ENCODE peak calls at places on chromosome 7, in six cellular contexts. B is lower lobe of right lung, X is GM23338, O is ascending aorta, P is SJSA1, V is esophagus muscularis mucosa. Q is an unnamed sample.

GRCh38 chr7:16739863-16740622 is 13.5 kb upstream of the TSPAN13 start:
- DNase-seq in V (no peak), X (no peak), O (no peak), B (no peak), P (peak; percentile 81), Q (peak; percentile 66)

GRCh38 chr7:94431620-94432295 is 37.1 kb downstream of the COL1A2 start:
- DNase-seq in X (no peak), V (no peak), P (peak; percentile 31), O (no peak), B (no peak), Q (no peak)

GRCh38 chr7:142774826-142775225 is 4.1 kb downstream of the PRSS2 start:
- DNase-seq in P (peak; percentile 83), B (no peak), X (no peak), O (no peak), V (no peak), Q (no peak)

GRCh38 chr7:150374026-150374425 is 5.1 kb upstream of the ZNF775 start:
- DNase-seq in V (no peak), O (peak; percentile 37), B (no peak), X (no peak), P (no peak), Q (no peak)

GRCh38 chr7:129387537-129387936 is 46.7 kb upstream of the STRIP2 start:
- DNase-seq in B (no peak), P (no peak), V (no peak), X (no peak), O (no peak), Q (no peak)

GRCh38 chr7:45446195-45446944 is 127.8 kb upstream of the ADCY1 start:
- DNase-seq in P (no peak), B (no peak), X (no peak), O (no peak), V (no peak), Q (no peak)

GRCh38 chr7:128875523-128875948 is 12.9 kb downstream of the ATP6V1F start:
- DNase-seq in P (no peak), B (peak; percentile 36), X (no peak), O (no peak), V (no peak), Q (no peak)

GRCh38 chr7:145696071-145696470 is 420.5 kb upstream of the CNTNAP2 start:
- DNase-seq in O (no peak), X (no peak), P (no peak), V (no peak), B (no peak), Q (no peak)

GRCh38 chr7:119196183-119196582 is 971.7 kb downstream of the ANKRD7 start:
- DNase-seq in B (no peak), X (no peak), P (no peak), V (no peak), O (no peak), Q (no peak)

GRCh38 chr7:158847451-158847866 is 8.9 kb upstream of the DYNC2I1 start:
- DNase-seq in O (no peak), B (no peak), X (no peak), V (no peak), P (peak; percentile 36), Q (no peak)

GRCh38 chr7:44172803-44173424 is 16.3 kb downstream of the GCK start:
- DNase-seq in V (no peak), X (no peak), P (no peak), O (no peak), B (no peak), Q (no peak)

GRCh38 chr7:14936530-14936929 is 34.0 kb upstream of the DGKB start:
- DNase-seq in P (no peak), X (peak; percentile 15), O (no peak), B (no peak), V (no peak), Q (peak; percentile 6)

GRCh38 chr7:157521061-157521731 is 184.4 kb downstream of the DNAJB6 start:
- DNase-seq in P (no peak), X (no peak), O (peak; percentile 33), B (no peak), V (no peak), Q (no peak)

GRCh38 chr7:27129729-27130539 is 623 bp downstream of the HOXA4 start:
- DNase-seq in V (no peak), B (peak; percentile 50), P (no peak), O (peak; percentile 72), X (peak; percentile 41), Q (no peak)

GRCh38 chr7:82450759-82451158 is 7.2 kb upstream of the CACNA2D1 start:
- DNase-seq in O (no peak), B (no peak), P (no peak), X (no peak), V (no peak), Q (no peak)

GRCh38 chr7:141115949-141116348 is 42.1 kb downstream of the TMEM178B start:
- DNase-seq in B (no peak), O (no peak), X (no peak), P (no peak), V (no peak), Q (no peak)

GRCh38 chr7:137930616-137931015 is 71.3 kb downstream of the CREB3L2 start:
- DNase-seq in O (peak; percentile 76), X (no peak), P (no peak), V (no peak), B (no peak), Q (no peak)

GRCh38 chr7:22563621-22564241 is 63.7 kb upstream of the STEAP1B start:
- DNase-seq in X (peak; percentile 30), O (no peak), B (no peak), P (no peak), V (peak; percentile 77), Q (no peak)

GRCh38 chr7:101804087-101804631 is 13.3 kb upstream of the CUX1 start:
- DNase-seq in B (no peak), X (peak; percentile 83), O (no peak), P (no peak), V (no peak), Q (no peak)

GRCh38 chr7:66169616-66170015 is 35.5 kb upstream of the TPST1 start:
- DNase-seq in P (no peak), B (no peak), V (no peak), X (no peak), O (no peak), Q (no peak)

GRCh38 chr7:26490631-26491624 is 199.3 kb downstream of the SNX10 start:
- DNase-seq in O (no peak), X (no peak), P (no peak), B (no peak), V (no peak), Q (no peak)

GRCh38 chr7:102450242-102450641 is 14.4 kb downstream of the ALKBH4 start:
- DNase-seq in V (no peak), X (no peak), O (no peak), P (no peak), B (no peak), Q (no peak)

GRCh38 chr7:8260871-8261707 is 878 bp downstream of the ICA1 start:
- DNase-seq in B (peak; percentile 70), O (peak; percentile 65), X (peak; percentile 51), P (no peak), V (no peak), Q (peak; percentile 65)

GRCh38 chr7:50832744-50833143 is 50.0 kb upstream of the GRB10 start:
- DNase-seq in X (no peak), V (no peak), P (peak; percentile 57), B (no peak), O (no peak), Q (no peak)
- H3K4me1 ChIP-seq in X (no peaks in the 10 kb centered on the region), V (no peaks in the 10 kb centered on the region), P (peaks cover 21% of the 10 kb centered on the region), B (no peaks in the 10 kb centered on the region), O (no peaks in the 10 kb centered on the region), Q (no peaks in the 10 kb centered on the region)

GRCh38 chr7:2402687-2403013 is 761 bp upstream of the CHST12 start:
- DNase-seq in O (no peak), B (no peak), V (no peak), P (no peak), X (no peak), Q (no peak)
- H3K27ac ChIP-seq in O (no peak overlapping the region), B (peak overlapping the region; percentile 61), V (peak overlapping the region; percentile 86), P (no peak overlapping the region), X (no peak overlapping the region), Q (peak overlapping the region; percentile 48)

GRCh38 chr7:1450987-1451386 is 8.3 kb downstream of the MICALL2 start:
- DNase-seq in V (no peak), B (no peak), X (no peak), O (no peak), P (no peak), Q (no peak)

GRCh38 chr7:1449951-1450350 is 9.3 kb downstream of the MICALL2 start:
- DNase-seq in X (no peak), B (no peak), V (no peak), O (no peak), P (no peak), Q (no peak)

GRCh38 chr7:1454471-1455065 is 4.7 kb downstream of the MICALL2 start:
- DNase-seq in P (no peak), V (no peak), O (no peak), B (no peak), X (no peak), Q (no peak)

GRCh38 chr7:1450431-1450830 is 8.8 kb downstream of the MICALL2 start:
- DNase-seq in V (no peak), O (no peak), P (no peak), X (no peak), B (no peak), Q (no peak)

GRCh38 chr7:1452205-1452604 is 7.1 kb downstream of the MICALL2 start:
- DNase-seq in O (no peak), B (no peak), X (no peak), P (no peak), V (no peak), Q (no peak)
- H3K4me1 ChIP-seq in O (no peaks in the 10 kb centered on the region), B (peaks cover 53% of the 10 kb centered on the region), X (no peaks in the 10 kb centered on the region), P (no peaks in the 10 kb centered on the region), V (peaks cover 77% of the 10 kb centered on the region), Q (peaks cover 30% of the 10 kb centered on the region)

GRCh38 chr7:92910976-92911375 is 74.6 kb upstream of the CDK6 start:
- DNase-seq in B (no peak), P (no peak), V (no peak), X (no peak), O (no peak), Q (no peak)

GRCh38 chr7:92914645-92915044 is 78.3 kb upstream of the CDK6 start:
- DNase-seq in P (no peak), V (no peak), X (no peak), O (no peak), B (no peak), Q (no peak)

GRCh38 chr7:92915348-92915747 is 79.0 kb upstream of the CDK6 start:
- DNase-seq in V (no peak), B (no peak), P (no peak), O (no peak), X (no peak), Q (no peak)

GRCh38 chr7:92913849-92914248 is 77.5 kb upstream of the CDK6 start:
- DNase-seq in P (no peak), O (no peak), B (no peak), V (no peak), X (no peak), Q (no peak)

DNA sequence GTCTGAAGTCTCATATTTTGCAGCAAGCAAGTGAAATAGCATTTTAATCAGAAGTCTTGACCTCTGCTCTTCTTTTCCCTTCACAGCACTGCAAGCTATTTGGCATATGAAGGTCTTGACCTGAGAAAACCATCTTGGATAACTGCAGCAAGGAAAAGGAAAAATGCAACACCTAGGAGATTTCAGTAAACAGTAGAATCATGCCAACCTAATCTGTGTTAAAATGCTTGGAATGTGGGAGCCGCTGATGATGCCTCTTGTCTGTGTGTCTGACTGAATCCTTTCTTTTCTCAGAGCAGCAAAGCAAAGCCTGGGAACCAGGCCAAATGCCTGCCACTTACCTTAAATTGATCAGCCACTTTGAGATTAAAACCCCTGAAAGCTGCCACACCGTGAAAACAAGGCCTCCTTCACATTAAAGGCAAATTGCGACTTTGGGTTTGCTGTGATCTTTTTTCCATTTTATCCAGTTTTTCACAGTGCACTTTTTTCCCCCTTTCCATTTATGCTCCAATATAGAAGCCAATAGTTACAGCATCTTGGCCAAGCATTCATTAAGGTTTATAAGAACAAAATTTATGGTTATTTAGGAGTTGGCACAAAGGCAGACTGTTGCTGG is 80.5 kb upstream of the CDK6 start:
- DNase-seq in V (no peak), O (no peak), X (peak; percentile 73), B (no peak), P (peak; percentile 74), Q (no peak)
- H3K27ac ChIP-seq in V (no peak overlapping the region), O (no peak overlapping the region), X (peak overlapping the region; percentile 82), B (no peak overlapping the region), P (peak overlapping the region; percentile 56), Q (no peak overlapping the region)

Q was measured in heart right ventricle.